ENCODE peak calls at places on chromosomes 11 and 22, in four cellular contexts. T, V, U and Q are unnamed samples.

GRCh38 chr11:106202935-106203620 is 125.6 kb downstream of the AASDHPPT start:
- DNase-seq in U (peak; percentile 6), V (no peak), T (no peak), Q (no peak)

GRCh38 chr11:71114124-71114851 is 138.1 kb downstream of the SHANK2 start:
- DNase-seq in V (no peak), U (no peak), T (no peak), Q (no peak)

GRCh38 chr11:111524056-111524455 is 9.5 kb downstream of the HOATZ start:
- DNase-seq in T (no peak), V (no peak), U (no peak), Q (no peak)

GRCh38 chr11:75800136-75800675 is 14.8 kb upstream of the UVRAG start:
- DNase-seq in U (no peak), V (no peak), T (no peak), Q (no peak)

GRCh38 chr22:31090217-31091085 is 9.3 kb downstream of the SMTN start:
- DNase-seq in T (no peak), V (no peak), U (no peak), Q (no peak)

GRCh38 chr11:8219257-8220021 is 44.2 kb downstream of the LMO1 start:
- DNase-seq in V (peak; percentile 79), T (no peak), U (peak; percentile 67), Q (peak; percentile 8)

GRCh38 chr11:131658414-131658813 is 288.0 kb downstream of the NTM start:
- DNase-seq in V (no peak), U (no peak), T (no peak), Q (no peak)

GRCh38 chr22:35435201-35435712 is 35.3 kb downstream of the MCM5 start:
- DNase-seq in U (no peak), T (no peak), V (no peak), Q (no peak)

GRCh38 chr11:103773059-103773458 is 263.4 kb upstream of the DDI1 start:
- DNase-seq in T (no peak), V (no peak), U (peak; percentile 96), Q (no peak)

GRCh38 chr22:19799322-19800190 is 39.0 kb downstream of the TBX1 start:
- DNase-seq in T (no peak), U (peak; percentile 84), V (no peak), Q (peak; percentile 91)

GRCh38 chr22:36359172-36359973 is 28.4 kb downstream of the MYH9 start:
- DNase-seq in T (no peak), U (no peak), V (no peak), Q (no peak)

GRCh38 chr11:134349802-134350355 is 18.1 kb downstream of the GLB1L2 start:
- DNase-seq in V (peak; percentile 21), U (no peak), T (no peak), Q (no peak)

GRCh38 chr11:96014234-96014633 is 90.3 kb upstream of the MTMR2 start:
- DNase-seq in U (peak; percentile 27), T (no peak), V (no peak), Q (no peak)

DNA sequence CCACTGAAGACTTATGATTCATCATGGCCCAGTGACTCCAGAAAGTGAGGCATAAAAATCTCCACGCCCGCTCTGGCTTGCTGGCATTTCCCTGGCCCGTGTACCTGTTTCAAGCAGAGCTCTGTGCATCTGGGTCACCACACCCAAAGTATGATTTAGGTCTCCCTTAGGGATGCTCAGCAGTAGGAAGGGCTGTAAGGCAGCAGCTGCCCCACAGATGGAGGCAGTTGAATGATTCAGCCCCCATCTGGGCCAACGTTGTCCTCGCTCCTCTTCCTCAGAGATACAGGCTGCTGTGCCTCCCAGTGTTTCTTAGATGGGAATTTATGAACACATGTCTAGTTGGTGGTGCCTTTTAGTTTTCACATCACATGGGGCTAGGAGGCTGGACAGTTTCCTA is 21.6 kb downstream of the GPR83 start:
- DNase-seq in U (no peak), V (no peak), T (no peak), Q (no peak)
- TF ChIP-seq CTCF in U (no peak), V (no peak), T (no peak), Q (no peak)

GRCh38 chr11:59813364-59813763 is 2.8 kb upstream of the MRPL16 start:
- DNase-seq in U (no peak), T (no peak), V (no peak), Q (no peak)

GRCh38 chr11:59812220-59812619 is 1.6 kb upstream of the MRPL16 start:
- DNase-seq in V (no peak), U (no peak), T (no peak), Q (no peak)

GRCh38 chr11:59807047-59807446 is 3.5 kb downstream of the MRPL16 start:
- DNase-seq in U (no peak), T (no peak), V (no peak), Q (no peak)

GRCh38 chr11:59810911-59811259 is 307 bp upstream of the MRPL16 start:
- DNase-seq in T (no peak), V (no peak), U (no peak), Q (no peak)

GRCh38 chr11:59810189-59810910 is at the start of gene MRPL16:
- DNase-seq in V (peak; percentile 96), T (peak; percentile 90), U (peak; percentile 92), Q (peak; percentile 67)
- TF ChIP-seq CTCF in V (no peak), T (no peak), U (peak; percentile 2), Q (no peak)

DNA sequence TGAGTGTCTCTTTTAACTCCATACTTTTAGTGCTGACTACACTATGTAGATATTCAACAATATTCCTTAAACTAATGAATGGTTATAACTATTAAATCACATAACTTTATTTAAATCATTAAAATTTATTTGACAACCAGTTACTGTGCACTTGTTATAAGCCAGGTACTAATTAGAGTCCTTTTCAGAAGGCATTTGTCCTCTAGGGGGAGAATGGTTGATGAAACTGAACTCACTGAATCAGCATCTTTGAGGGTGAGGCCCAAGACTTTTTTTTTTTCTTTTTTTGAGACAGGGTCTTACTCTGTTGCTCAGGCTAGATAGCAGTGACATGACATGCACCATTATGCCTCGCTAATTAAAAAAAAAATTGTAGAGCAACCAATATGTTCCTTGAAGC is 515.6 kb upstream of the CCDC90B start:
- DNase-seq in V (no peak), T (no peak), U (no peak), Q (no peak)
- TF ChIP-seq CTCF in V (no peak), T (no peak), U (peak; percentile 21), Q (no peak)

GRCh38 chr11:110373061-110373702 is 56.6 kb upstream of the FDX1 start:
- DNase-seq in T (no peak), V (no peak), U (peak; percentile 20), Q (no peak)

GRCh38 chr11:110362916-110363574 is 66.6 kb upstream of the RDX start:
- DNase-seq in V (no peak), U (peak; percentile 53), T (peak; percentile 56), Q (no peak)

GRCh38 chr11:110366234-110366633 is 63.5 kb upstream of the FDX1 start:
- DNase-seq in T (peak; percentile 69), V (no peak), U (peak; percentile 68), Q (no peak)

DNA sequence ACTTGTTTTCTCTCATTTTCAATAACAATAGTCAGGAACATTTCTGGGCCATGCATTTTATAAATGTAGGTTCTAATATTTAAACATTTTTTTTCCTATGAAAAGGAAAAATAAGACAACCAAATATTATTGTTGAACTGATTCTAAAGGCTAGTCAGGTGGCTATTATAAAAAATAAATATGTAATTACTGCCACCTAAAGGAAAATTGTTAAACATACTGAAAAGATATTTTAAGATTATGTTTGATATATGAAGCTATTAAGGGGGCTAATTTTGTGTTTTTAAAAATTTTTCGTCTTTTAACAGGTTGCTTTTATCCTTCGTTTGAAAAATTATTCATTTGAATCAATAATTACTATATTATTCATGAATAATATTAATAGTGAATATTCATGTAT is 62.2 kb upstream of the FDX1 start:
- DNase-seq in T (no peak), V (no peak), U (peak; percentile 40), Q (no peak)
- TF ChIP-seq CTCF in T (peak; percentile 24), V (peak; percentile 24), U (no peak), Q (no peak)

DNA sequence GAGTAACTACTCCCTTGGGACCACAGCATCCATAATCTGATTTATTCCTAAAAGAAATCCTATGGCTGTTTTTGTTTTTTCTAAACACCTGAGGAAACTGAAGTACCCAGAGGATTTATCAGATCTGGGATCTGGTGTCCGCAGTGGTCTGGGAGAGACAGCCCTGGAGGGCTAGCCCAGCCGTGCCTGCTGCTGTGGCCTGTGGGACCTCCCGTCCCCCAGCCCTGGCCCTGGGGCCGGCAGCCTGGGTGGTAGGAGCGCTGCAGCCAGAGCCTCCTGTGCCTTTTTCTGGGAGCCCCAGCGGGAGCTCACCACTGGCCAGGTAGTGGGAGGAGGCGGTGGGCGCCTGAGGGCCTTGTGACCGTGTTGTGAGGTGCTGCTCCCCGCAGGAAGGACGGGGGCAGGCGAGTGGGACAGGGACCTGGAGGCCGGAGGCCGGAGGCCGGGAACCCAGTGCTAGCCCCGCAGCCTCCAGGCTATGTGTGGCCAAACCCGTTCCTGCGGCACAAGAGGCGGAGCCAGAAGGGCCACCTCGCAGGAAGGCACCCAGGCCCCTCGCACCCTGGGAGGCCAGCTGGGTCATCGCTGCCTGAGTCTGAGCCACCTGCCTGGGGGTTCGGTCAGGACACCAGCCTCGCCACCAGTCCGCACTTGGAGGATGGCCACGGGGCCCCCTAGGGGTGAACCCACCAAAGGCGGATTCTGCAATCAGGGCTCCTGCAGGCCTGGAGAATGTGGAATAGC is 18.2 kb upstream of the C11orf96 start:
- DNase-seq in U (no peak), T (no peak), V (no peak), Q (no peak)
- TF ChIP-seq CTCF in U (peak; percentile 4), T (no peak), V (no peak), Q (no peak)

GRCh38 chr11:120549346-120549745 is 37.8 kb downstream of the GRIK4 start:
- DNase-seq in V (no peak), U (no peak), T (no peak), Q (no peak)

GRCh38 chr11:120546312-120547205 is 35.0 kb downstream of the GRIK4 start:
- DNase-seq in T (peak; percentile 53), V (peak; percentile 62), U (peak; percentile 94), Q (peak; percentile 83)

GRCh38 chr11:120548682-120549209 is 37.2 kb downstream of the GRIK4 start:
- DNase-seq in V (no peak), U (no peak), T (no peak), Q (no peak)

GRCh38 chr11:120547301-120547700 is 35.8 kb downstream of the GRIK4 start:
- DNase-seq in V (no peak), U (peak; percentile 45), T (no peak), Q (no peak)

GRCh38 chr11:120547871-120548681 is 36.5 kb downstream of the GRIK4 start:
- DNase-seq in T (peak; percentile 94), U (peak; percentile 94), V (peak; percentile 65), Q (peak; percentile 87)
- TF ChIP-seq CTCF in T (no peak), U (no peak), V (no peak), Q (peak; percentile 29)

GRCh38 chr11:117821431-117821830 is 3.1 kb downstream of the FXYD2 start:
- DNase-seq in V (no peak), T (no peak), U (no peak), Q (no peak)

GRCh38 chr11:117823941-117824420 is 563 bp downstream of the FXYD2 start:
- DNase-seq in V (peak; percentile 49), T (peak; percentile 30), U (peak; percentile 86), Q (no peak)

GRCh38 chr11:117822031-117822521 is 2.5 kb downstream of the FXYD2 start:
- DNase-seq in T (no peak), V (no peak), U (peak; percentile 25), Q (no peak)

GRCh38 chr11:117823294-117823940 is 1.1 kb downstream of the FXYD2 start:
- DNase-seq in V (peak; percentile 47), T (peak; percentile 33), U (no peak), Q (no peak)

GRCh38 chr11:117822522-117823033 is 2.0 kb downstream of the FXYD2 start:
- DNase-seq in V (peak; percentile 38), T (peak; percentile 13), U (no peak), Q (no peak)
- TF ChIP-seq CTCF in V (no peak), T (no peak), U (no peak), Q (no peak)